ENCODE peak calls at places on chromosomes 12 and 14, in six cellular contexts. V is HepG2, N is transverse colon, O is A549, Q is sigmoid colon, K is tibial nerve. H is an unnamed sample.
A peak's percentile ranks its signal among the peaks of the same experiment; 100 is the strongest.

GRCh38 chr12:24071842-24072241 is 122.4 kb upstream of the SOX5 start:
- DNase-seq in N (no peak), K (no peak), V (no peak), Q (no peak), O (no peak), H (no peak)

GRCh38 chr12:68259318-68259940 is 6.0 kb upstream of the IL22 start:
- DNase-seq in Q (no peak), K (no peak), O (no peak), V (no peak), N (no peak), H (no peak)

GRCh38 chr14:67516679-67517078 is 16.4 kb upstream of the PLEKHH1 start:
- DNase-seq in N (no peak), Q (no peak), K (no peak), O (no peak), V (no peak), H (no peak)

GRCh38 chr14:26694521-26694920 is 96.7 kb upstream of the NOVA1 start:
- DNase-seq in O (no peak), Q (no peak), K (no peak), N (no peak), V (no peak), H (no peak)

GRCh38 chr12:101552277-101552676 is 42.5 kb upstream of the MYBPC1 start:
- DNase-seq in V (no peak), Q (no peak), O (peak; percentile 16), N (no peak), K (no peak), H (peak; percentile 32)

GRCh38 chr14:103518416-103519042 is 4.1 kb downstream of the CKB start:
- DNase-seq in V (peak; percentile 51), N (peak; percentile 80), Q (peak; percentile 92), K (peak; percentile 59), O (peak; percentile 63), H (peak; percentile 80)

GRCh38 chr12:57475271-57476161 is 4.2 kb downstream of the ARHGAP9 start:
- DNase-seq in K (no peak), O (no peak), Q (peak; percentile 79), N (no peak), V (no peak), H (no peak)

GRCh38 chr14:75306917-75307699 is 28.5 kb downstream of the FOS start:
- DNase-seq in N (no peak), V (no peak), Q (no peak), K (no peak), O (peak; percentile 66), H (no peak)

GRCh38 chr14:62308927-62309326 is 546.7 kb downstream of the SNAPC1 start:
- DNase-seq in O (no peak), N (no peak), Q (no peak), V (no peak), K (no peak), H (no peak)

GRCh38 chr12:14597480-14597879 is 29.8 kb upstream of the PLBD1 start:
- DNase-seq in V (no peak), K (no peak), O (no peak), Q (no peak), N (no peak), H (no peak)

GRCh38 chr14:105989746-105990302 is 463.4 kb downstream of the TMEM121 start:
- DNase-seq in V (no peak), K (no peak), O (no peak), Q (no peak), N (no peak), H (no peak)

GRCh38 chr12:46382974-46383653 is 10.5 kb upstream of the SLC38A2 start:
- DNase-seq in O (peak; percentile 98), Q (peak; percentile 99), N (peak; percentile 98), K (peak; percentile 93), V (peak; percentile 93), H (peak; percentile 99)
- TF ChIP-seq POLR2A in O (peak; percentile 68), Q (no peak), N (peak; percentile 33), K (peak; percentile 93), V (no peak), H (peak; percentile 93)

DNA sequence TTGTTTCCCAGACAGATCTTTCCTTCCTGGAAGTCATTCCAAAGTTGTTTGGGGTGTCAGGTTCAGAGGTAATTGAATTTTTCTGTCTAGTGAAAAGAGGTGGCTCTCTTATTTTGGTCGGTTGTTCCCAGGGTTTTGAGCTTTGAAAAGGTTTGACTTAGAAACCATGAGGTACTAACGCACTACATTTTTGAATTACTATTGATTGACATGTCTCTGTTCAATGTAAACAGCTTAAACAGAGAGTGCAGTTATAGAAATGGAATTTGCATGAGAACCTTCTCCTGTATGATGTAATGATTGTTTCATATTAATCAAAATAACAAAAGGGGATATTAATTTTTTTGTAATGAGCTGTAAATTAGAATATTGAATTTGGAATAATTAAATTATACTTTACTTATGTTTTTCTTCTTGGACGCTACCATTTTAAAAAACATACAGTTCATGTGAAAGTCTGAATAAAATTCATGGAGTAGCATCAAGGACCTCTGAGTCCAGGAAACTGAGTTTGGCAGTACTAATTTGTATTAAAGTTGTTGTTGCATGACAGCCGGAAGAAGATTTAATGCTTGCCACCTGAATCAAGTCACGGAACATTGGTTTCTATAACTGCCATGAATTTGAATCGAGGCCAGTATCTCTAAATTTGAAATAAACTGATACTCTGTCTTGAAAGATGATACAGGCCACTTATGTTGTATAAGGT is 41.7 kb downstream of the NPAS3 start:
- DNase-seq in O (no peak), K (no peak), V (no peak), N (no peak), Q (no peak), H (no peak)
- TF ChIP-seq EP300 in O (no peak), K (no peak), V (no peak), N (no peak), Q (no peak), H (no peak)

GRCh38 chr14:34872822-34873590 is 2.2 kb downstream of the BAZ1A start:
- DNase-seq in K (no peak), V (peak; percentile 90), N (peak; percentile 16), Q (peak; percentile 70), O (peak; percentile 3), H (no peak)

GRCh38 chr14:34874386-34875030 is 652 bp downstream of the BAZ1A start:
- DNase-seq in O (peak; percentile 68), N (peak; percentile 50), K (peak; percentile 23), V (peak; percentile 65), Q (peak; percentile 74), H (peak; percentile 72)

GRCh38 chr14:34873591-34874385 is 1.4 kb downstream of the BAZ1A start:
- DNase-seq in V (no peak), O (peak; percentile 81), N (peak; percentile 86), Q (peak; percentile 91), K (peak; percentile 62), H (peak; percentile 64)

DNA sequence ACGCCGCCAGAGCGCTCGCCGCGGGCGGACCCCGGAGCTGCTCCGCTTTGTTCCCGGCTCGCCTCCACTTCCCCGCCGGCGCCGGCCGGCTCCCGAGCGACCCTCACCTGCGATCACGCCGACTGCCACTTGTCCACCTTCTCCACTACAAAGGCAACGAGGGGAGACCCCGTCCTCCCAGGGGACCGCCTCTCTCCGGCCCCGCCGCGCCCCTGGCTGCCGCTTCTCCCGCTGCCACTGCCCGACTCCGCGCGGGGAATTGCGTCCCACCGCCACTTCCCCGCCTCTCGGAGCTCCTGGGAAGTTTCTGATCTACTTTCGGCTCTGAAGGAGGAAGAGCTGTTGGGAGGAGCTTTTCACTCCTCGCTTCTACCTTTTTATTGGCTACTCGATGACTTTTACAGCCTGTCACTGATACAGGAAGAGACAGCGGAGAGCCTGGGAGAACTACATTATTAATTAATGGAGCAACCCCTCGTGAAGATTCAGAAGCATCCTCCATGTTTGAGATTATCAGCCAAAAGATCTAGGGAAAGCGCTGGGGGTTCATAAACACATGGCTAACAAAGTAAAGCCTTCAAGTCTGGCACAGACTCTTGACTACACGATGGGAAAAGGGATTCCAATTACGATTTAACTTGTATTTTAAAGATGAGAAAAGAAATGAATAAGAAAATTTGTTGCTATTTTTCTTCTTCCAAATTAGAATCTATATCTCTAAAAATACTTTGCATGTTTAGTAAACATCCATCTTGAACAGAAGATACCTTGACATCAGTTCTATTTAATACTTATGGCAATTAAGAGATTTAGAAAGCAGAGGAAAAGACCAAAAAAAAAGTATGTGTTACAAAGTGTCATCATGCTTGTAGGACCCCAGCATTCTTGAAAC is at the start of gene BAZ1A:
- DNase-seq in Q (peak; percentile 83), O (peak; percentile 90), N (peak; percentile 76), V (peak; percentile 93), K (peak; percentile 18), H (peak; percentile 68)
- TF ChIP-seq POLR2A in Q (peak; percentile 88), O (peak; percentile 89), N (peak; percentile 92), V (peak; percentile 93), K (peak; percentile 89), H (peak; percentile 89)

DNA sequence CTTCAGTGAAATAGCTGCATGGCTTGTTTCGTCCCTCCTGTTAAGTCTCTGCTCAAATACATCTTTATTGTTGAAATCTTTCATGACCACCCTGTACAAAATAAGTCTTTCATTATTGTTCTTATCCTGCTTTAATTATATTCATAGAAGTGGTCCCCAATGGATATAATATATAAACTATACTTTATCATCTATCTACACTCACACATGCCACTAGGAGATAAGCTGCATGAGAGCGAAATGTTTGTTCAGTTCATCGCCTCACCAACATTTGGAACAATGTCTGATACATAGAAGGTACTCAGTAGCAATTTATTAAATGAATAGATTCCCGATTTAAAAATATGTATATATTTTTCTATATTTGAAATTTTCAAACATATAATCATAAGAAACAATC is 254.0 kb upstream of the ATXN7L3B start:
- DNase-seq in K (no peak), V (no peak), O (no peak), Q (no peak), N (no peak), H (no peak)
- TF ChIP-seq EP300 in K (no peak), V (no peak), O (no peak), Q (no peak), N (no peak), H (no peak)

GRCh38 chr12:49273726-49274395 is 9.0 kb downstream of the TUBA1C start:
- DNase-seq in Q (no peak), V (no peak), N (no peak), O (no peak), K (no peak), H (no peak)
- TF ChIP-seq POLR2A in Q (no peak), V (peak; percentile 19), N (no peak), O (no peak), K (no peak), H (no peak)

GRCh38 chr12:75042125-75042524 is 167.5 kb downstream of the KCNC2 start:
- DNase-seq in V (no peak), Q (no peak), N (no peak), O (no peak), K (no peak), H (no peak)

GRCh38 chr12:75041481-75041880 is 168.2 kb downstream of the KCNC2 start:
- DNase-seq in V (no peak), O (no peak), Q (no peak), N (no peak), K (no peak), H (no peak)
- TF ChIP-seq EP300 in V (no peak), O (no peak), Q (no peak), N (no peak), K (no peak), H (no peak)